ENCODE peak calls at places on chromosome 1, in nine cellular contexts. X is CD8-positive, alpha-beta T cell; P is WTC11; W is foreskin fibroblast; N is astrocyte of the spinal cord; E is fibroblast of the aortic adventitia; I is nephron progenitor cell; U is uterus; M is suprapubic skin. S is an unnamed sample.

GRCh38 chr1:219419135-219419534 is 193.8 kb downstream of the ZC3H11B start:
- DNase-seq in X (no peak), P (no peak), W (no peak), N (no peak), E (peak), I (no peak), U (no peak), M (no peak), S (no peak)

GRCh38 chr1:236280438-236281285 is 1.1 kb downstream of the ERO1B start:
- DNase-seq in X (peak), P (no peak), W (no peak), N (no peak), E (no peak), I (no peak), U (peak), M (no peak), S (no peak)

GRCh38 chr1:82318265-82318664 is 517.5 kb downstream of the ADGRL2 start:
- DNase-seq in X (no peak), P (no peak), W (peak), N (no peak), E (no peak), I (no peak), U (no peak), M (no peak), S (no peak)

GRCh38 chr1:200954434-200954833 is 59.7 kb downstream of the INAVA start:
- DNase-seq in X (no peak), P (no peak), W (no peak), N (no peak), E (no peak), I (no peak), U (no peak), M (no peak), S (no peak)

GRCh38 chr1:74193908-74194307 is 4.1 kb downstream of the LRRIQ3 start:
- DNase-seq in X (no peak), P (no peak), W (peak), N (peak), E (peak), I (no peak), U (no peak), M (no peak), S (no peak)

GRCh38 chr1:242129103-242129502 is 130.2 kb upstream of the MAP1LC3C start:
- DNase-seq in X (no peak), P (no peak), W (peak), N (peak), E (no peak), I (no peak), U (no peak), M (no peak), S (no peak)

GRCh38 chr1:211812584-211812983 is 18.0 kb downstream of the LPGAT1 start:
- DNase-seq in X (no peak), P (no peak), W (no peak), N (no peak), E (no peak), I (no peak), U (no peak), M (no peak), S (no peak)

GRCh38 chr1:226629210-226629895 is 80.8 kb downstream of the STUM start:
- DNase-seq in X (no peak), P (no peak), W (no peak), N (no peak), E (no peak), I (no peak), U (peak), M (peak), S (no peak)

GRCh38 chr1:51548986-51549619 is 30.0 kb upstream of the EPS15 start:
- DNase-seq in X (no peak), P (no peak), W (peak), N (no peak), E (no peak), I (no peak), U (no peak), M (no peak), S (no peak)

GRCh38 chr1:172993640-172994039 is 57.1 kb downstream of the TNFSF18 start:
- DNase-seq in X (no peak), P (no peak), W (peak), N (peak), E (peak), I (no peak), U (no peak), M (no peak), S (no peak)

GRCh38 chr1:31771891-31772668 is 7.9 kb upstream of the ADGRB2 start:
- DNase-seq in X (peak), P (no peak), W (peak), N (no peak), E (no peak), I (no peak), U (no peak), M (no peak), S (no peak)

GRCh38 chr1:85313888-85314696 is 37.7 kb upstream of the BCL10 start:
- DNase-seq in X (no peak), P (no peak), W (peak), N (peak), E (peak), I (no peak), U (no peak), M (no peak), S (no peak)

GRCh38 chr1:81559662-81560350 is 240.9 kb upstream of the ADGRL2 start:
- DNase-seq in X (no peak), P (no peak), W (peak), N (no peak), E (no peak), I (no peak), U (no peak), M (no peak), S (no peak)

GRCh38 chr1:19695772-19696171 is 31.1 kb downstream of the HTR6 start:
- DNase-seq in X (no peak), P (no peak), W (no peak), N (no peak), E (no peak), I (no peak), U (no peak), M (no peak), S (no peak)

GRCh38 chr1:9079980-9080703 is 10.7 kb upstream of the SLC2A5 start:
- DNase-seq in X (no peak), P (no peak), W (no peak), N (no peak), E (no peak), I (no peak), U (no peak), M (no peak), S (no peak)

GRCh38 chr1:46642091-46642680 is 25.6 kb upstream of the MOB3C start:
- DNase-seq in X (no peak), P (no peak), W (no peak), N (no peak), E (no peak), I (no peak), U (no peak), M (no peak), S (no peak)

GRCh38 chr1:6037338-6037762 is 8.3 kb upstream of the KCNAB2 start:
- DNase-seq in X (no peak), P (no peak), W (peak), N (peak), E (peak), I (no peak), U (no peak), M (no peak), S (no peak)

GRCh38 chr1:198932351-198932991 is 293.6 kb downstream of the PTPRC start:
- DNase-seq in X (no peak), P (no peak), W (peak), N (peak), E (no peak), I (no peak), U (no peak), M (no peak), S (no peak)

GRCh38 chr1:205672395-205672889 is 7.9 kb downstream of the SLC45A3 start:
- DNase-seq in X (no peak), P (no peak), W (no peak), N (no peak), E (no peak), I (no peak), U (no peak), M (no peak), S (no peak)
- TF ChIP-seq CTCF in X (no peak), P (no peak), W (no peak), N (peak), E (no peak), I (no peak), U (no peak), M (peak), S (no peak)

GRCh38 chr1:27321813-27322568 is at the start of gene TMEM222:
- DNase-seq in X (peak), P (peak), W (peak), N (peak), E (peak), I (peak), U (peak), M (peak), S (peak)
- TF ChIP-seq CTCF in X (no peak), P (no peak), W (no peak), N (no peak), E (peak), I (no peak), U (peak), M (peak), S (no peak)

DNA sequence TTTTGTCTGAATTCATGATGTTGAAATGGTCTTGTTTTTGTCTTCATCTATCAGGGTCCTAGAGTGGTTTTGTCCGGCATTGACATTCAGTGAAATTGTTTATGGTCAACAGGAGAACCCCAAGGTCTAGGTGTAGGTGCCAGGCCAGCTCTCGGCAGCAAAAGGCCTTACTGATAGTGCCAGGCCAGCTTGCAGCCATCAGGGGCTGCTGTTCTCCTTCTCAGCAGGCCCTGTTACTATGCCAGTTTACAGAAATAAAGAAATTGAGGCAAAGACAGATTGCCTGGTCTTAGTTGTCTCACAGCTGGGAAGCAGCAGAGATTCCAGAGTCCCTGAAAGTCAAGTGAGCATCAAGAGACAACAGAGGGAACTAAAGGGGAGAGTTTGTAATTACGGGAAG is 12.0 kb downstream of the HMGB4 start:
- DNase-seq in X (no peak), P (no peak), W (no peak), N (no peak), E (peak), I (no peak), U (no peak), M (no peak), S (no peak)
- TF ChIP-seq CTCF in X (no peak), P (no peak), W (no peak), N (peak), E (peak), I (no peak), U (no peak), M (no peak), S (no peak)

GRCh38 chr1:177913762-177914540 is 55.9 kb downstream of the SEC16B start:
- DNase-seq in X (no peak), P (peak), W (peak), N (peak), E (peak), I (peak), U (no peak), M (no peak), S (no peak)
- TF ChIP-seq CTCF in X (no peak), P (peak), W (peak), N (peak), E (peak), I (peak), U (no peak), M (peak), S (no peak)

S was measured in mesothelial cell of epicardium.